ENCODE peak calls at places on chromosomes 16 and 17, in ten cellular contexts. D is fibroblast of the aortic adventitia; I is effector memory CD4-positive, alpha-beta T cell; E is stimulated activated CD8-positive, alpha-beta memory T cell treated with anti-CD3 and anti-CD28 coated beads, Interleukin-4, amount 100 ng/mL, for 1 hour; B is CD4-positive, alpha-beta T cell; P is activated T-cell treated with anti-CD3 and anti-CD28 coated beads, Interleukin-2, amount 50 U/mL, for 72 hours; N is activated naive CD4-positive, alpha-beta T cell; V is nucleus accumbens; Q is mesothelial cell of epicardium; R is NCI-H1930. X is an unnamed sample.

GRCh38 chr17:43479948-43480347 is 3.8 kb upstream of the DHX8 start:
- DNase-seq in Q (no peak), I (no peak), R (no peak), E (no peak), P (no peak), N (no peak), V (no peak), D (no peak), B (no peak), X (no peak)

GRCh38 chr17:82974136-82974952 is 105.1 kb upstream of the METRNL start:
- DNase-seq in B (no peak), I (no peak), P (no peak), D (no peak), N (no peak), R (no peak), V (no peak), E (no peak), Q (no peak), X (no peak)

GRCh38 chr16:87132361-87133014 is 184.7 kb downstream of the C16orf95 start:
- DNase-seq in Q (peak), R (no peak), I (no peak), E (no peak), V (peak), N (no peak), B (no peak), P (no peak), D (peak), X (no peak)

GRCh38 chr17:58119491-58119890 is 28.7 kb upstream of the OR4D1 start:
- DNase-seq in E (no peak), P (no peak), D (no peak), I (no peak), R (no peak), Q (no peak), V (no peak), B (no peak), N (no peak), X (no peak)

GRCh38 chr17:41533613-41534012 is 5.5 kb upstream of the KRT19 start:
- DNase-seq in E (no peak), Q (no peak), V (no peak), N (no peak), I (no peak), B (no peak), P (no peak), R (no peak), D (no peak), X (no peak)

GRCh38 chr16:57373117-57373947 is 1.0 kb downstream of the CX3CL1 start:
- DNase-seq in E (no peak), N (no peak), Q (no peak), B (no peak), V (no peak), I (no peak), D (no peak), R (no peak), P (no peak), X (no peak)

GRCh38 chr17:78745407-78746088 is 36.5 kb downstream of the CYTH1 start:
- DNase-seq in B (peak), E (no peak), R (no peak), P (peak), V (no peak), N (no peak), Q (no peak), D (peak), I (peak), X (no peak)

GRCh38 chr16:87317766-87318121 is 552 bp upstream of the C16orf95 start:
- DNase-seq in D (peak), P (peak), N (no peak), R (no peak), E (no peak), Q (no peak), B (no peak), I (no peak), V (no peak), X (no peak)

GRCh38 chr17:34616148-34616547 is 36.8 kb downstream of the TMEM132E start:
- DNase-seq in B (no peak), N (no peak), V (no peak), P (no peak), I (no peak), E (no peak), Q (peak), D (no peak), R (no peak), X (no peak)

GRCh38 chr16:85120006-85120340 is 7.7 kb upstream of the CIBAR2 start:
- DNase-seq in D (no peak), N (no peak), B (no peak), E (no peak), V (no peak), R (no peak), Q (no peak), P (no peak), I (no peak), X (no peak)

GRCh38 chr17:44916059-44916780 is 920 bp upstream of the GFAP start:
- DNase-seq in R (no peak), E (no peak), Q (no peak), N (no peak), P (no peak), I (no peak), D (peak), V (peak), B (no peak), X (no peak)

GRCh38 chr17:80785477-80786178 is 206.0 kb upstream of the CHMP6 start:
- DNase-seq in B (no peak), Q (no peak), D (no peak), V (no peak), N (no peak), I (no peak), P (peak), R (no peak), E (no peak), X (no peak)

GRCh38 chr17:41976142-41976768 is 9.7 kb downstream of the CNP start:
- DNase-seq in D (peak), E (no peak), R (no peak), V (no peak), Q (no peak), I (no peak), N (no peak), B (no peak), P (no peak), X (no peak)

GRCh38 chr17:58262149-58262548 is 18.6 kb downstream of the MPO start:
- DNase-seq in Q (no peak), V (no peak), D (no peak), P (no peak), B (no peak), I (no peak), E (no peak), N (no peak), R (no peak), X (no peak)

GRCh38 chr17:51598824-51599223 is 338.5 kb downstream of the UTP18 start:
- DNase-seq in Q (no peak), P (no peak), V (no peak), E (no peak), R (no peak), D (no peak), I (no peak), N (no peak), B (no peak), X (no peak)

GRCh38 chr17:40177275-40177874 is at the start of gene RAPGEFL1:
- DNase-seq in B (peak), Q (peak), R (peak), P (peak), N (peak), V (peak), I (peak), D (peak), E (peak), X (peak)

GRCh38 chr16:81315271-81316175 is 761 bp downstream of the GAN start:
- DNase-seq in E (peak), Q (peak), N (no peak), I (peak), B (peak), R (no peak), P (peak), D (peak), V (peak), X (peak)

GRCh38 chr16:88781140-88782077 is 3.6 kb downstream of the PIEZO1 start:
- DNase-seq in V (no peak), I (peak), B (peak), N (no peak), E (no peak), D (no peak), R (no peak), P (peak), Q (no peak), X (no peak)